ENCODE peak calls at places on chromosome 18, in ten cellular contexts. B is fibroblast of lung, T is GM10248, Q is Caki2, P is NCI-H524, K is H7, X is RKO, H is mammary epithelial cell, D is smooth muscle cell of the brain vasculature, V is HTR-8/SVneo. W is an unnamed sample.

GRCh38 chr18:6741290-6741689 is 11.8 kb downstream of the ARHGAP28 start:
- DNase-seq in D (peak), B (peak), H (peak), K (no peak), Q (peak), P (no peak), X (peak), V (peak), T (no peak), W (no peak)

GRCh38 chr18:58541137-58541788 is 87.6 kb downstream of the ALPK2 start:
- DNase-seq in P (peak), D (no peak), B (peak), X (no peak), H (no peak), Q (no peak), K (peak), T (no peak), V (no peak), W (no peak)

GRCh38 chr18:79317718-79318117 is 78.0 kb upstream of the NFATC1 start:
- DNase-seq in D (peak), H (no peak), X (peak), V (no peak), P (no peak), Q (no peak), B (no peak), T (no peak), K (no peak), W (no peak)

GRCh38 chr18:42351455-42351854 is 396.4 kb downstream of the PIK3C3 start:
- DNase-seq in Q (no peak), V (no peak), K (no peak), B (no peak), P (no peak), D (no peak), X (no peak), T (no peak), H (no peak), W (no peak)

GRCh38 chr18:24567199-24567598 is 106.8 kb downstream of the HRH4 start:
- DNase-seq in X (no peak), P (no peak), T (no peak), Q (no peak), D (no peak), K (no peak), V (no peak), B (no peak), H (peak), W (no peak)

GRCh38 chr18:39969813-39970494 is 1985.1 kb upstream of the PIK3C3 start:
- DNase-seq in T (no peak), B (no peak), D (no peak), H (no peak), V (no peak), K (no peak), P (no peak), Q (no peak), X (no peak), W (no peak)

GRCh38 chr18:69569133-69569532 is 168.4 kb downstream of the DOK6 start:
- DNase-seq in T (no peak), D (no peak), X (no peak), P (no peak), V (no peak), H (no peak), K (no peak), Q (no peak), B (no peak), W (no peak)

GRCh38 chr18:3281456-3282400 is 19.8 kb downstream of the MYL12B start:
- DNase-seq in D (peak), P (peak), K (peak), X (peak), V (peak), B (peak), Q (peak), T (peak), H (peak), W (peak)

GRCh38 chr18:33505297-33505696 is 64.8 kb upstream of the CCDC178 start:
- DNase-seq in T (no peak), D (no peak), B (no peak), X (no peak), V (no peak), Q (no peak), H (no peak), K (no peak), P (no peak), W (no peak)

GRCh38 chr18:12691021-12691420 is 11.5 kb downstream of the CEP76 start:
- DNase-seq in T (no peak), Q (no peak), P (no peak), K (no peak), B (no peak), V (no peak), D (no peak), X (no peak), H (no peak), W (no peak)

GRCh38 chr18:8705280-8705940 is at the start of gene MTCL1:
- DNase-seq in P (peak), B (peak), X (peak), V (peak), D (no peak), T (peak), Q (peak), K (peak), H (peak), W (peak)

GRCh38 chr18:23547306-23547705 is 39.0 kb downstream of the NPC1 start:
- DNase-seq in V (no peak), D (no peak), T (no peak), Q (no peak), X (no peak), H (peak), B (no peak), K (no peak), P (no peak), W (no peak)

GRCh38 chr18:31509571-31509970 is 11.6 kb downstream of the DSG2 start:
- DNase-seq in T (no peak), K (no peak), D (no peak), B (no peak), X (no peak), V (no peak), P (no peak), Q (peak), H (no peak), W (no peak)

GRCh38 chr18:23266717-23267446 is 131.6 kb downstream of the CABLES1 start:
- DNase-seq in Q (no peak), B (no peak), T (peak), K (no peak), P (no peak), V (no peak), D (no peak), H (no peak), X (no peak), W (no peak)

GRCh38 chr18:36099311-36099710 is 29.8 kb downstream of the SLC39A6 start:
- DNase-seq in D (no peak), V (no peak), T (no peak), B (no peak), Q (no peak), P (no peak), H (no peak), X (no peak), K (no peak), W (no peak)

GRCh38 chr18:10049721-10050120 is 135.9 kb downstream of the VAPA start:
- DNase-seq in D (no peak), P (peak), V (no peak), Q (no peak), T (no peak), K (no peak), X (no peak), B (peak), H (no peak), W (no peak)

GRCh38 chr18:500556-501405 is at the start of gene COLEC12:
- DNase-seq in D (no peak), X (no peak), P (peak), V (no peak), Q (no peak), B (no peak), T (no peak), K (peak), H (no peak), W (no peak)

GRCh38 chr18:60667016-60667415 is 294.4 kb upstream of the MC4R start:
- DNase-seq in X (no peak), P (no peak), D (no peak), K (no peak), B (no peak), T (no peak), H (peak), Q (no peak), V (no peak), W (no peak)

GRCh38 chr18:23573020-23573419 is 13.3 kb downstream of the NPC1 start:
- DNase-seq in K (no peak), Q (no peak), D (no peak), V (no peak), H (no peak), X (no peak), P (no peak), T (no peak), B (no peak), W (no peak)

GRCh38 chr18:72544092-72544886 is at the start of gene CBLN2:
- DNase-seq in H (peak), X (no peak), D (peak), T (peak), B (peak), V (peak), Q (peak), K (peak), P (peak), W (peak)

GRCh38 chr18:10726198-10727068 is 200.6 kb downstream of the NAPG start:
- DNase-seq in D (no peak), B (no peak), V (no peak), Q (no peak), K (peak), P (no peak), X (no peak), T (no peak), H (peak), W (no peak)

GRCh38 chr18:80176334-80177080 is 67.4 kb downstream of the ADNP2 start:
- DNase-seq in V (no peak), T (no peak), P (no peak), H (no peak), X (no peak), Q (no peak), D (no peak), K (no peak), B (peak), W (no peak)

GRCh38 chr18:45169610-45170009 is 445.7 kb upstream of the SLC14A2 start:
- DNase-seq in T (no peak), B (peak), H (peak), P (no peak), V (no peak), D (no peak), X (peak), Q (peak), K (no peak), W (no peak)

GRCh38 chr18:58803978-58804377 is 60.7 kb upstream of the ZNF532 start:
- DNase-seq in Q (no peak), P (peak), T (no peak), K (peak), V (no peak), D (no peak), X (no peak), H (no peak), B (no peak), W (no peak)

GRCh38 chr18:75100832-75101630 is 107.9 kb downstream of the PTGR3 start:
- DNase-seq in H (no peak), T (no peak), P (no peak), V (no peak), X (no peak), D (no peak), B (no peak), Q (no peak), K (no peak), W (no peak)

GRCh38 chr18:24924066-24924716 is 427.8 kb downstream of the ZNF521 start:
- DNase-seq in Q (no peak), X (no peak), K (no peak), V (no peak), D (no peak), T (no peak), P (no peak), B (no peak), H (no peak), W (no peak)

GRCh38 chr18:6561029-6561861 is 146.5 kb upstream of the L3MBTL4 start:
- DNase-seq in X (no peak), K (no peak), B (peak), D (no peak), T (no peak), Q (no peak), P (peak), V (no peak), H (no peak), W (no peak)

GRCh38 chr18:57813245-57813644 is 10.1 kb upstream of the ATP8B1 start:
- DNase-seq in B (peak), K (no peak), T (no peak), X (peak), D (no peak), P (no peak), V (peak), H (peak), Q (peak), W (no peak)

GRCh38 chr18:36329684-36330434 is 32.3 kb downstream of the FHOD3 start:
- DNase-seq in X (no peak), B (no peak), H (no peak), T (no peak), P (no peak), K (peak), V (no peak), D (no peak), Q (no peak), W (no peak)

GRCh38 chr18:8706981-8707940 is 1.9 kb downstream of the MTCL1 start:
- DNase-seq in B (peak), Q (peak), K (peak), T (no peak), P (peak), X (peak), D (no peak), V (no peak), H (peak), W (no peak)